ENCODE peak calls at places on chromosome 19, in seven cellular contexts. One of them, this sample, is unnamed.

GRCh38 chr19:28585796-28586195 is 627.2 kb downstream of the UQCRFS1 start:
- DNase-seq in NCI-H524: no peak
- DNase-seq in transverse colon: no peak
- DNase-seq in NCI-H2171 treated with DMSO at 0.1 percent for 48 hours: no peak
- DNase-seq in hepatic stellate cell: no peak
- DNase-seq in stimulated activated CD4-positive, alpha-beta T cell treated with anti-CD3 and anti-CD28 coated beads, Interleukin-12 subunit alpha, Interleukin-12 subunit beta, amount 100 ng/mL, for 48 hours: no peak
- DNase-seq in putamen: no peak
- DNase-seq in this sample: no peak

GRCh38 chr19:16938211-16938610 is 49.4 kb downstream of the F2RL3 start:
- DNase-seq in NCI-H524: no peak
- DNase-seq in transverse colon: no peak
- DNase-seq in NCI-H2171 treated with DMSO at 0.1 percent for 48 hours: no peak
- DNase-seq in hepatic stellate cell: no peak
- DNase-seq in stimulated activated CD4-positive, alpha-beta T cell treated with anti-CD3 and anti-CD28 coated beads, Interleukin-12 subunit alpha, Interleukin-12 subunit beta, amount 100 ng/mL, for 48 hours: no peak
- DNase-seq in putamen: no peak
- DNase-seq in this sample: no peak

GRCh38 chr19:39402417-39403297 is 4.0 kb upstream of the ZFP36 start:
- DNase-seq in NCI-H524: peak; percentile 54
- DNase-seq in transverse colon: peak; percentile 93
- DNase-seq in NCI-H2171 treated with DMSO at 0.1 percent for 48 hours: peak; percentile 73
- DNase-seq in hepatic stellate cell: peak; percentile 87
- DNase-seq in stimulated activated CD4-positive, alpha-beta T cell treated with anti-CD3 and anti-CD28 coated beads, Interleukin-12 subunit alpha, Interleukin-12 subunit beta, amount 100 ng/mL, for 48 hours: peak; percentile 83
- DNase-seq in putamen: peak; percentile 70
- DNase-seq in this sample: peak; percentile 78

GRCh38 chr19:40962460-40962961 is 28.6 kb upstream of the CYP2B6 start:
- DNase-seq in NCI-H524: no peak
- DNase-seq in transverse colon: no peak
- DNase-seq in NCI-H2171 treated with DMSO at 0.1 percent for 48 hours: no peak
- DNase-seq in hepatic stellate cell: peak; percentile 17
- DNase-seq in stimulated activated CD4-positive, alpha-beta T cell treated with anti-CD3 and anti-CD28 coated beads, Interleukin-12 subunit alpha, Interleukin-12 subunit beta, amount 100 ng/mL, for 48 hours: no peak
- DNase-seq in putamen: no peak
- DNase-seq in this sample: no peak

GRCh38 chr19:3366761-3367571 is 583 bp downstream of the NFIC start:
- DNase-seq in NCI-H524: peak; percentile 62
- DNase-seq in transverse colon: peak; percentile 54
- DNase-seq in NCI-H2171 treated with DMSO at 0.1 percent for 48 hours: peak; percentile 44
- DNase-seq in hepatic stellate cell: peak; percentile 43
- DNase-seq in stimulated activated CD4-positive, alpha-beta T cell treated with anti-CD3 and anti-CD28 coated beads, Interleukin-12 subunit alpha, Interleukin-12 subunit beta, amount 100 ng/mL, for 48 hours: no peak
- DNase-seq in putamen: no peak
- DNase-seq in this sample: peak; percentile 62

GRCh38 chr19:47280183-47280797 is 5.6 kb downstream of the INAFM1 start:
- DNase-seq in NCI-H524: peak; percentile 50
- DNase-seq in transverse colon: peak; percentile 55
- DNase-seq in NCI-H2171 treated with DMSO at 0.1 percent for 48 hours: no peak
- DNase-seq in hepatic stellate cell: no peak
- DNase-seq in stimulated activated CD4-positive, alpha-beta T cell treated with anti-CD3 and anti-CD28 coated beads, Interleukin-12 subunit alpha, Interleukin-12 subunit beta, amount 100 ng/mL, for 48 hours: peak; percentile 64
- DNase-seq in putamen: no peak
- DNase-seq in this sample: peak; percentile 37

GRCh38 chr19:45747513-45747912 is 14.3 kb downstream of the MEIOSIN start:
- DNase-seq in NCI-H524: no peak
- DNase-seq in transverse colon: no peak
- DNase-seq in NCI-H2171 treated with DMSO at 0.1 percent for 48 hours: no peak
- DNase-seq in hepatic stellate cell: no peak
- DNase-seq in stimulated activated CD4-positive, alpha-beta T cell treated with anti-CD3 and anti-CD28 coated beads, Interleukin-12 subunit alpha, Interleukin-12 subunit beta, amount 100 ng/mL, for 48 hours: no peak
- DNase-seq in putamen: no peak
- DNase-seq in this sample: no peak

GRCh38 chr19:14901675-14902260 is 15.8 kb upstream of the OR7A17 start:
- DNase-seq in NCI-H524: no peak
- DNase-seq in transverse colon: no peak
- DNase-seq in NCI-H2171 treated with DMSO at 0.1 percent for 48 hours: no peak
- DNase-seq in hepatic stellate cell: no peak
- DNase-seq in stimulated activated CD4-positive, alpha-beta T cell treated with anti-CD3 and anti-CD28 coated beads, Interleukin-12 subunit alpha, Interleukin-12 subunit beta, amount 100 ng/mL, for 48 hours: no peak
- DNase-seq in putamen: no peak
- DNase-seq in this sample: no peak

GRCh38 chr19:5627395-5627904 is 4.6 kb downstream of the SAFB start:
- DNase-seq in NCI-H524: peak; percentile 97
- DNase-seq in transverse colon: peak; percentile 50
- DNase-seq in NCI-H2171 treated with DMSO at 0.1 percent for 48 hours: peak; percentile 84
- DNase-seq in hepatic stellate cell: peak; percentile 31
- DNase-seq in stimulated activated CD4-positive, alpha-beta T cell treated with anti-CD3 and anti-CD28 coated beads, Interleukin-12 subunit alpha, Interleukin-12 subunit beta, amount 100 ng/mL, for 48 hours: peak; percentile 47
- DNase-seq in putamen: peak; percentile 27
- DNase-seq in this sample: peak; percentile 38

GRCh38 chr19:41000310-41000737 is 9.2 kb downstream of the CYP2B6 start:
- DNase-seq in NCI-H524: no peak
- DNase-seq in transverse colon: peak; percentile 48
- DNase-seq in NCI-H2171 treated with DMSO at 0.1 percent for 48 hours: no peak
- DNase-seq in hepatic stellate cell: no peak
- DNase-seq in stimulated activated CD4-positive, alpha-beta T cell treated with anti-CD3 and anti-CD28 coated beads, Interleukin-12 subunit alpha, Interleukin-12 subunit beta, amount 100 ng/mL, for 48 hours: no peak
- DNase-seq in putamen: no peak
- DNase-seq in this sample: no peak

GRCh38 chr19:43725468-43725867 is 9.6 kb downstream of the IRGC start:
- DNase-seq in NCI-H524: no peak
- DNase-seq in transverse colon: no peak
- DNase-seq in NCI-H2171 treated with DMSO at 0.1 percent for 48 hours: no peak
- DNase-seq in hepatic stellate cell: no peak
- DNase-seq in stimulated activated CD4-positive, alpha-beta T cell treated with anti-CD3 and anti-CD28 coated beads, Interleukin-12 subunit alpha, Interleukin-12 subunit beta, amount 100 ng/mL, for 48 hours: no peak
- DNase-seq in putamen: no peak
- DNase-seq in this sample: no peak

GRCh38 chr19:18340990-18341868 is 831 bp downstream of the PGPEP1 start:
- DNase-seq in NCI-H524: peak; percentile 71
- DNase-seq in transverse colon: peak; percentile 78
- DNase-seq in NCI-H2171 treated with DMSO at 0.1 percent for 48 hours: peak; percentile 57
- DNase-seq in hepatic stellate cell: peak; percentile 78
- DNase-seq in stimulated activated CD4-positive, alpha-beta T cell treated with anti-CD3 and anti-CD28 coated beads, Interleukin-12 subunit alpha, Interleukin-12 subunit beta, amount 100 ng/mL, for 48 hours: peak; percentile 57
- DNase-seq in putamen: no peak
- DNase-seq in this sample: no peak

GRCh38 chr19:29823581-29824330 is 12.0 kb downstream of the CCNE1 start:
- DNase-seq in NCI-H524: no peak
- DNase-seq in transverse colon: no peak
- DNase-seq in NCI-H2171 treated with DMSO at 0.1 percent for 48 hours: no peak
- DNase-seq in hepatic stellate cell: no peak
- DNase-seq in stimulated activated CD4-positive, alpha-beta T cell treated with anti-CD3 and anti-CD28 coated beads, Interleukin-12 subunit alpha, Interleukin-12 subunit beta, amount 100 ng/mL, for 48 hours: no peak
- DNase-seq in putamen: no peak
- DNase-seq in this sample: no peak

GRCh38 chr19:16886305-16886880 is 2.4 kb upstream of the F2RL3 start:
- DNase-seq in NCI-H524: no peak
- DNase-seq in transverse colon: peak; percentile 39
- DNase-seq in NCI-H2171 treated with DMSO at 0.1 percent for 48 hours: no peak
- DNase-seq in hepatic stellate cell: peak; percentile 84
- DNase-seq in stimulated activated CD4-positive, alpha-beta T cell treated with anti-CD3 and anti-CD28 coated beads, Interleukin-12 subunit alpha, Interleukin-12 subunit beta, amount 100 ng/mL, for 48 hours: no peak
- DNase-seq in putamen: no peak
- DNase-seq in this sample: no peak

GRCh38 chr19:45862564-45863334 is at the start of gene SYMPK:
- DNase-seq in NCI-H524: peak; percentile 97
- DNase-seq in transverse colon: peak; percentile 99
- DNase-seq in NCI-H2171 treated with DMSO at 0.1 percent for 48 hours: peak; percentile 99
- DNase-seq in hepatic stellate cell: peak; percentile 100
- DNase-seq in stimulated activated CD4-positive, alpha-beta T cell treated with anti-CD3 and anti-CD28 coated beads, Interleukin-12 subunit alpha, Interleukin-12 subunit beta, amount 100 ng/mL, for 48 hours: peak; percentile 97
- DNase-seq in putamen: peak; percentile 99
- DNase-seq in this sample: peak; percentile 99

GRCh38 chr19:32287811-32288227 is 57.6 kb upstream of the ZNF507 start:
- DNase-seq in NCI-H524: peak; percentile 43
- DNase-seq in transverse colon: peak; percentile 74
- DNase-seq in NCI-H2171 treated with DMSO at 0.1 percent for 48 hours: no peak
- DNase-seq in hepatic stellate cell: peak; percentile 34
- DNase-seq in stimulated activated CD4-positive, alpha-beta T cell treated with anti-CD3 and anti-CD28 coated beads, Interleukin-12 subunit alpha, Interleukin-12 subunit beta, amount 100 ng/mL, for 48 hours: peak; percentile 8
- DNase-seq in putamen: peak; percentile 23
- DNase-seq in this sample: peak; percentile 51

GRCh38 chr19:35644987-35645679 is 3.0 kb upstream of the COX6B1 start:
- DNase-seq in NCI-H524: peak; percentile 34
- DNase-seq in transverse colon: peak; percentile 92
- DNase-seq in NCI-H2171 treated with DMSO at 0.1 percent for 48 hours: peak; percentile 65
- DNase-seq in hepatic stellate cell: peak; percentile 71
- DNase-seq in stimulated activated CD4-positive, alpha-beta T cell treated with anti-CD3 and anti-CD28 coated beads, Interleukin-12 subunit alpha, Interleukin-12 subunit beta, amount 100 ng/mL, for 48 hours: peak; percentile 93
- DNase-seq in putamen: no peak
- DNase-seq in this sample: peak; percentile 82

GRCh38 chr19:3080281-3080680 is 13.9 kb upstream of the GNA11 start:
- DNase-seq in NCI-H524: no peak
- DNase-seq in transverse colon: peak; percentile 79
- DNase-seq in NCI-H2171 treated with DMSO at 0.1 percent for 48 hours: no peak
- DNase-seq in hepatic stellate cell: no peak
- DNase-seq in stimulated activated CD4-positive, alpha-beta T cell treated with anti-CD3 and anti-CD28 coated beads, Interleukin-12 subunit alpha, Interleukin-12 subunit beta, amount 100 ng/mL, for 48 hours: no peak
- DNase-seq in putamen: no peak
- DNase-seq in this sample: no peak

GRCh38 chr19:20238025-20238623 is 71.1 kb downstream of the ZNF486 start:
- DNase-seq in NCI-H524: peak; percentile 54
- DNase-seq in transverse colon: peak; percentile 90
- DNase-seq in NCI-H2171 treated with DMSO at 0.1 percent for 48 hours: peak; percentile 42
- DNase-seq in hepatic stellate cell: peak; percentile 75
- DNase-seq in stimulated activated CD4-positive, alpha-beta T cell treated with anti-CD3 and anti-CD28 coated beads, Interleukin-12 subunit alpha, Interleukin-12 subunit beta, amount 100 ng/mL, for 48 hours: peak; percentile 93
- DNase-seq in putamen: peak; percentile 93
- DNase-seq in this sample: peak; percentile 85

GRCh38 chr19:3506384-3507340 is 551 bp downstream of the FZR1 start:
- DNase-seq in NCI-H524: peak; percentile 28
- DNase-seq in transverse colon: peak; percentile 39
- DNase-seq in NCI-H2171 treated with DMSO at 0.1 percent for 48 hours: no peak
- DNase-seq in hepatic stellate cell: peak; percentile 59
- DNase-seq in stimulated activated CD4-positive, alpha-beta T cell treated with anti-CD3 and anti-CD28 coated beads, Interleukin-12 subunit alpha, Interleukin-12 subunit beta, amount 100 ng/mL, for 48 hours: no peak
- DNase-seq in putamen: no peak
- DNase-seq in this sample: no peak

GRCh38 chr19:42362891-42363440 is 27.1 kb downstream of the CNFN start:
- DNase-seq in NCI-H524: no peak
- DNase-seq in transverse colon: no peak
- DNase-seq in NCI-H2171 treated with DMSO at 0.1 percent for 48 hours: no peak
- DNase-seq in hepatic stellate cell: no peak
- DNase-seq in stimulated activated CD4-positive, alpha-beta T cell treated with anti-CD3 and anti-CD28 coated beads, Interleukin-12 subunit alpha, Interleukin-12 subunit beta, amount 100 ng/mL, for 48 hours: no peak
- DNase-seq in putamen: no peak
- DNase-seq in this sample: no peak

GRCh38 chr19:2171349-2172145 is 7.8 kb downstream of the DOT1L start:
- DNase-seq in NCI-H524: peak; percentile 69
- DNase-seq in transverse colon: peak; percentile 62
- DNase-seq in NCI-H2171 treated with DMSO at 0.1 percent for 48 hours: peak; percentile 81
- DNase-seq in hepatic stellate cell: no peak
- DNase-seq in stimulated activated CD4-positive, alpha-beta T cell treated with anti-CD3 and anti-CD28 coated beads, Interleukin-12 subunit alpha, Interleukin-12 subunit beta, amount 100 ng/mL, for 48 hours: peak; percentile 64
- DNase-seq in putamen: no peak
- DNase-seq in this sample: no peak

GRCh38 chr19:34220472-34221063 is 33.8 kb upstream of the GARRE1 start:
- DNase-seq in NCI-H524: peak; percentile 62
- DNase-seq in transverse colon: peak; percentile 65
- DNase-seq in NCI-H2171 treated with DMSO at 0.1 percent for 48 hours: peak; percentile 43
- DNase-seq in hepatic stellate cell: peak; percentile 44
- DNase-seq in stimulated activated CD4-positive, alpha-beta T cell treated with anti-CD3 and anti-CD28 coated beads, Interleukin-12 subunit alpha, Interleukin-12 subunit beta, amount 100 ng/mL, for 48 hours: peak; percentile 77
- DNase-seq in putamen: peak; percentile 64
- DNase-seq in this sample: peak; percentile 76

GRCh38 chr19:7888145-7888825 is at the start of gene LRRC8E:
- DNase-seq in NCI-H524: no peak
- DNase-seq in transverse colon: peak; percentile 79
- DNase-seq in NCI-H2171 treated with DMSO at 0.1 percent for 48 hours: no peak
- DNase-seq in hepatic stellate cell: peak; percentile 80
- DNase-seq in stimulated activated CD4-positive, alpha-beta T cell treated with anti-CD3 and anti-CD28 coated beads, Interleukin-12 subunit alpha, Interleukin-12 subunit beta, amount 100 ng/mL, for 48 hours: no peak
- DNase-seq in putamen: no peak
- DNase-seq in this sample: no peak

GRCh38 chr19:39599116-39599515 is 3.2 kb upstream of the LGALS13 start:
- DNase-seq in NCI-H524: no peak
- DNase-seq in transverse colon: no peak
- DNase-seq in NCI-H2171 treated with DMSO at 0.1 percent for 48 hours: no peak
- DNase-seq in hepatic stellate cell: no peak
- DNase-seq in stimulated activated CD4-positive, alpha-beta T cell treated with anti-CD3 and anti-CD28 coated beads, Interleukin-12 subunit alpha, Interleukin-12 subunit beta, amount 100 ng/mL, for 48 hours: peak; percentile 20
- DNase-seq in putamen: no peak
- DNase-seq in this sample: peak; percentile 1

GRCh38 chr19:22619371-22619770 is 14.8 kb upstream of the ZNF492 start:
- DNase-seq in NCI-H524: no peak
- DNase-seq in transverse colon: no peak
- DNase-seq in NCI-H2171 treated with DMSO at 0.1 percent for 48 hours: no peak
- DNase-seq in hepatic stellate cell: no peak
- DNase-seq in stimulated activated CD4-positive, alpha-beta T cell treated with anti-CD3 and anti-CD28 coated beads, Interleukin-12 subunit alpha, Interleukin-12 subunit beta, amount 100 ng/mL, for 48 hours: no peak
- DNase-seq in putamen: peak; percentile 80
- DNase-seq in this sample: no peak

GRCh38 chr19:17075035-17075859 is at the start of the genes HAUS8 and MYO9B:
- DNase-seq in NCI-H524: peak; percentile 99
- DNase-seq in transverse colon: peak; percentile 100
- DNase-seq in NCI-H2171 treated with DMSO at 0.1 percent for 48 hours: peak; percentile 97
- DNase-seq in hepatic stellate cell: peak; percentile 97
- DNase-seq in stimulated activated CD4-positive, alpha-beta T cell treated with anti-CD3 and anti-CD28 coated beads, Interleukin-12 subunit alpha, Interleukin-12 subunit beta, amount 100 ng/mL, for 48 hours: peak; percentile 99
- DNase-seq in putamen: peak; percentile 99
- DNase-seq in this sample: peak; percentile 99